ENCODE peak calls at places on chromosome X, in eight cellular contexts. J is lung, O is endodermal cell, L is upper lobe of right lung, A is NB4, C is fibroblast of the aortic adventitia, N is brain microvascular endothelial cell, E is hepatocyte. D is an unnamed sample.

GRCh38 chrX:71859637-71860036 is 51.0 kb upstream of the NHSL2 start:
- DNase-seq in C (peak), L (no peak), N (peak), O (peak), E (peak), A (peak), J (peak), D (no peak)

GRCh38 chrX:123504047-123504446 is 228.8 kb downstream of the THOC2 start:
- DNase-seq in C (no peak), J (no peak), A (no peak), E (no peak), O (no peak), L (no peak), N (no peak), D (no peak)

GRCh38 chrX:24245201-24245600 is 68.7 kb downstream of the SUPT20HL2 start:
- DNase-seq in O (peak), E (peak), J (no peak), L (no peak), A (no peak), N (no peak), C (peak), D (no peak)

GRCh38 chrX:124208675-124209074 is 123.8 kb upstream of the TEX13D start:
- DNase-seq in C (no peak), O (no peak), N (no peak), L (no peak), J (no peak), A (peak), E (no peak), D (no peak)

GRCh38 chrX:137427813-137428212 is 138.1 kb upstream of the ZIC3 start:
- DNase-seq in J (no peak), L (no peak), A (no peak), N (no peak), E (no peak), C (no peak), O (no peak), D (no peak)

GRCh38 chrX:98111684-98112083 is 1228.0 kb downstream of the RPA4 start:
- DNase-seq in A (no peak), O (no peak), C (no peak), N (no peak), J (no peak), E (no peak), L (no peak), D (no peak)

GRCh38 chrX:123764967-123765871 is 32.4 kb upstream of the THOC2 start:
- DNase-seq in C (peak), E (peak), J (peak), L (peak), A (peak), N (peak), O (peak), D (peak)

GRCh38 chrX:108299101-108299591 is 139.1 kb downstream of the COL4A6 start:
- DNase-seq in E (peak), L (no peak), O (no peak), A (no peak), J (no peak), N (peak), C (peak), D (no peak)

GRCh38 chrX:85836868-85837267 is 210.5 kb downstream of the CHM start:
- DNase-seq in C (peak), O (no peak), E (no peak), A (no peak), L (no peak), N (no peak), J (no peak), D (no peak)

GRCh38 chrX:47452112-47452511 is 30.9 kb downstream of the ZNF41 start:
- DNase-seq in C (no peak), N (no peak), J (no peak), E (no peak), A (no peak), O (no peak), L (no peak), D (no peak)

GRCh38 chrX:110402855-110403230 is 44.2 kb downstream of the RTL9 start:
- DNase-seq in L (no peak), C (peak), A (no peak), E (no peak), N (no peak), O (no peak), J (no peak), D (no peak)

GRCh38 chrX:135596495-135596894 is 76.0 kb downstream of the INTS6L start:
- DNase-seq in N (no peak), O (peak), L (peak), E (peak), C (peak), J (no peak), A (peak), D (no peak)

GRCh38 chrX:63250253-63250868 is 100.8 kb downstream of the SPIN4 start:
- DNase-seq in L (no peak), N (peak), E (peak), O (peak), C (peak), J (peak), A (peak), D (no peak)

GRCh38 chrX:40473460-40474204 is 107.1 kb upstream of the ATP6AP2 start:
- DNase-seq in N (no peak), L (no peak), E (no peak), O (no peak), A (peak), C (no peak), J (no peak), D (no peak)

GRCh38 chrX:21490341-21490740 is 116.1 kb downstream of the CNKSR2 start:
- DNase-seq in C (no peak), O (no peak), J (no peak), A (no peak), L (no peak), E (no peak), N (no peak), D (no peak)

GRCh38 chrX:12950851-12951589 is 23.9 kb upstream of the TMSB4X start:
- DNase-seq in N (no peak), C (no peak), O (peak), E (peak), J (no peak), A (peak), L (peak), D (no peak)

GRCh38 chrX:63434665-63435064 is 83.5 kb upstream of the SPIN4 start:
- DNase-seq in N (no peak), L (no peak), A (no peak), C (peak), O (peak), E (peak), J (no peak), D (no peak)

GRCh38 chrX:132669142-132669541 is 180.3 kb upstream of the MBNL3 start:
- DNase-seq in J (no peak), C (no peak), L (no peak), N (no peak), O (no peak), E (no peak), A (no peak), D (no peak)

GRCh38 chrX:120301960-120302359 is 9.3 kb downstream of the TMEM255A start:
- DNase-seq in L (no peak), A (no peak), O (no peak), C (no peak), N (no peak), E (no peak), J (no peak), D (no peak)

GRCh38 chrX:109384569-109385174 is 97.2 kb downstream of the GUCY2F start:
- DNase-seq in C (peak), E (peak), L (no peak), O (no peak), A (peak), N (peak), J (no peak), D (no peak)

GRCh38 chrX:2608638-2609430 is 82.3 kb upstream of the CD99 start:
- DNase-seq in C (peak), L (peak), A (peak), E (peak), O (peak), J (peak), N (peak), D (peak)

GRCh38 chrX:44228621-44229020 is 114.9 kb downstream of the EFHC2 start:
- DNase-seq in J (no peak), C (no peak), E (peak), O (no peak), N (no peak), A (peak), L (no peak), D (no peak)

GRCh38 chrX:15188039-15188438 is 81.8 kb downstream of the ASB9 start:
- DNase-seq in A (no peak), O (peak), J (no peak), C (no peak), N (no peak), L (no peak), E (no peak), D (no peak)

GRCh38 chrX:137568741-137569469 is 3.0 kb downstream of the ZIC3 start:
- DNase-seq in O (peak), N (no peak), C (no peak), A (no peak), J (no peak), L (no peak), E (no peak), D (no peak)

GRCh38 chrX:17355976-17356375 is 19.0 kb upstream of the NHS start:
- DNase-seq in E (no peak), A (no peak), L (no peak), C (no peak), N (no peak), J (no peak), O (no peak), D (no peak)

GRCh38 chrX:115560978-115561604 is at the start of gene PLS3:
- DNase-seq in O (peak), E (peak), C (peak), N (peak), A (no peak), J (peak), L (peak), D (peak)

GRCh38 chrX:107324493-107325310 is 118.3 kb downstream of the DNAAF6 start:
- DNase-seq in L (peak), J (no peak), A (peak), O (peak), E (peak), C (peak), N (peak), D (peak)

GRCh38 chrX:153463556-153463955 is 6.8 kb downstream of the HAUS7 start:
- DNase-seq in N (no peak), E (no peak), O (no peak), C (no peak), J (no peak), A (no peak), L (no peak), D (no peak)

GRCh38 chrX:153462291-153462690 is 8.1 kb downstream of the HAUS7 start:
- DNase-seq in J (no peak), A (no peak), E (no peak), N (no peak), C (no peak), L (no peak), O (no peak), D (no peak)

GRCh38 chrX:153463031-153463430 is 7.3 kb downstream of the HAUS7 start:
- DNase-seq in N (no peak), E (no peak), O (no peak), J (no peak), L (no peak), C (no peak), A (no peak), D (no peak)

GRCh38 chrX:153459976-153460375 is 10.4 kb downstream of the HAUS7 start:
- DNase-seq in J (no peak), O (no peak), L (no peak), A (no peak), C (peak), N (peak), E (no peak), D (no peak)

GRCh38 chrX:153460826-153461225 is 9.6 kb downstream of the HAUS7 start:
- DNase-seq in N (no peak), O (peak), J (no peak), C (peak), A (peak), L (no peak), E (peak), D (no peak)
- TF ChIP-seq CTCF in N (peak), O (peak), J (peak), C (peak), A (peak), L (peak), E (peak), D (peak)

DNA sequence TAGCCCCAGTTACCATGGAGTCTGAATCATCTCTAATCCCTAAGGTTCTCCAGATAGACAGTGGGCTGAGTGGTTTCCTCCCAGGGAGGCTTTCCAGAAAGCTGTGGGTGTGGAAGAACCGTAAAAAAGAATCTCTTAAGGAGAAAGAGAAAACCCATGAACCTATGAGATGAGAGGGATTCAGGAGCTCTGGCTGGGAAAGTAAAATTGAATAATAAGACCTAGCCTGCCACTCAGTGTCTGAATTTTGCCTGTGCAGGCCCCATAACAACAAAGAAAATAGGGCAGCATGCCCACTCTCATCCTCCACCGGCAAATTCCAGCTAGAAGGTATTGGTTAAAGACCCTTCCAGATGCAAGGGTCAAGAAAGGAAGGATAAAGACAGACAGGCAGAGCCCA is 16.9 kb downstream of the AWAT2 start:
- DNase-seq in C (peak), N (no peak), L (no peak), E (no peak), O (no peak), A (no peak), J (no peak), D (no peak)
- TF ChIP-seq CTCF in C (no peak), N (peak), L (no peak), E (no peak), O (no peak), A (no peak), J (no peak), D (no peak)

DNA sequence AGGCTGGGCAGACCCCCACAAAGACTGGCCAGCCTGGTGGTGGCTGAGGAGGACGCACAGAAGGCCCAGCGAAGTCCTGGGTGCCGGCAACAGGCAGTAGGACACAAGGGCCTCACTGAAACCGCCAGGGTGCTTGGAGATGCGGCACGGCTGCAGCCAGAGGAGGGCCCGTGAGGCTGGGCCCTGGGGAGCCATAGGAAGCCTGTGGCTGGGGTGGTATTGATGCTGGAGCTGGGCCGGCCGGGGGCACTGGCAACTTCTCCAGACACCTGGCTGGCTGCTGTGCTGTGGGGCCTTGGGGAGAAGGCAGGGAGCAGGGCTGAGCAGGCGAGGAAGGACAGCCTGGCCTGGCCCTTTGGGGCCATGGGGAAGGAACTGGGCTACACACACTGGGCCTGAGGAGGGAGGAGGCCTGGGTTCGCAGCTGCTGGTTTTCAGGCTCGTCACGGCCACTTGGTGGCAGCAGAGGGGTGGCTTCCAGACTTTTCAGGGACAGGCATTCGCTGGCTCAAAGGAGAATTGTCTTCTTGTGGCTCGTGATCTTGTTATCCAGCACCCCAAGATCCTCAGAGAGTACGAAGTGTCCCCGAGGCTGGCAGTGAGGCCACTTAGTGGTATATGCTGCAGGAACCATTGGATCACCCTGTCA is 37.2 kb downstream of the ATP2B3 start:
- DNase-seq in A (peak), N (peak), C (peak), O (peak), L (peak), J (peak), E (peak), D (no peak)
- TF ChIP-seq CTCF in A (peak), N (peak), C (peak), O (peak), L (peak), J (peak), E (peak), D (peak)

GRCh38 chrX:1536712-1537030 is 314 bp downstream of the P2RY8 start:
- DNase-seq in J (no peak), C (no peak), O (no peak), E (no peak), A (no peak), N (no peak), L (peak), D (no peak)

GRCh38 chrX:1533083-1533482 is 3.9 kb downstream of the P2RY8 start:
- DNase-seq in J (no peak), C (no peak), N (no peak), O (no peak), L (no peak), E (no peak), A (no peak), D (no peak)

GRCh38 chrX:1534321-1535168 is 2.4 kb downstream of the P2RY8 start:
- DNase-seq in N (no peak), L (peak), J (no peak), A (peak), E (no peak), O (peak), C (no peak), D (peak)

GRCh38 chrX:1535241-1536041 is 1.5 kb downstream of the P2RY8 start:
- DNase-seq in N (no peak), E (no peak), L (peak), O (no peak), C (no peak), J (no peak), A (peak), D (peak)

GRCh38 chrX:1537031-1537715 is at the start of gene P2RY8:
- DNase-seq in C (no peak), J (peak), L (peak), A (peak), O (no peak), E (peak), N (peak), D (peak)
- TF ChIP-seq CTCF in C (no peak), J (no peak), L (no peak), A (no peak), O (no peak), E (no peak), N (no peak), D (no peak)

DNA sequence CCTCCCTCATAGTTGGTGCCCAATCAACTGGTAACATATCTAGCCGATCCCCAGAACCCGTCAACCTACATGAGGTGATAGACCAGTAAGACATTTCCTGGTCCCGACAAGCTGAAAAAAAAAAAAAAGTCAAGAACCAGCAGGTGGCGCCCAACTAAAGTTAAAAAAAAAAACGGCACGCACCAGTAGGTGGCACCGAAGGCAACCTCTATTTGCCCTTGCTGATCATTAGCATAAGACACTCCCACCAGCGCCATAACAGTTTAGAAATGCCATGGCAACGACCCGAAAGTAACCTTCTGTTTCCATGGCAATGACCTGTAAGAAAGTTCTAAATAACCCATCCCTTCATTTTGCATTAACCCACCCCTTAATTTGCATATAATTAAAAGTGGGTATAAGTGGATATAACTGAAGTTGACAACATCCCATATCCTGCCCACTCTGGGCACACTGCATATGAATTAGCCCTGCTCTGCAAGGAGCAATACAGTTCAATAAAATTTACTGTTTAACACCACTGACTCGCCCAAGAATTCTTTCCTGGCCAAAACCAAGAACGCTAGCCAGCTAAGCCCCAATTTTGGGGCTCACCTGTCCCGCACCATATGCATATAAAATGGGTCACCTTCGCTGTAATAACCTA is 83.9 kb upstream of the SPANXB1 start:
- DNase-seq in N (peak), J (peak), E (peak), C (peak), A (peak), O (peak), L (no peak), D (no peak)
- TF ChIP-seq CTCF in N (peak), J (peak), E (peak), C (peak), A (peak), O (peak), L (peak), D (peak)

GRCh38 chrX:145213504-145213903 is 33.8 kb upstream of the SPANXN1 start:
- DNase-seq in C (no peak), N (peak), E (peak), J (no peak), L (no peak), O (peak), A (peak), D (no peak)
- TF ChIP-seq CTCF in C (peak), N (peak), E (peak), J (no peak), L (peak), O (peak), A (peak), D (peak)

GRCh38 chrX:49043220-49043986 is at the start of gene TFE3:
- DNase-seq in J (peak), C (peak), L (peak), A (peak), N (peak), E (peak), O (peak), D (peak)
- TF ChIP-seq CTCF in J (peak), C (peak), L (peak), A (peak), N (peak), E (peak), O (peak), D (peak)

DNA sequence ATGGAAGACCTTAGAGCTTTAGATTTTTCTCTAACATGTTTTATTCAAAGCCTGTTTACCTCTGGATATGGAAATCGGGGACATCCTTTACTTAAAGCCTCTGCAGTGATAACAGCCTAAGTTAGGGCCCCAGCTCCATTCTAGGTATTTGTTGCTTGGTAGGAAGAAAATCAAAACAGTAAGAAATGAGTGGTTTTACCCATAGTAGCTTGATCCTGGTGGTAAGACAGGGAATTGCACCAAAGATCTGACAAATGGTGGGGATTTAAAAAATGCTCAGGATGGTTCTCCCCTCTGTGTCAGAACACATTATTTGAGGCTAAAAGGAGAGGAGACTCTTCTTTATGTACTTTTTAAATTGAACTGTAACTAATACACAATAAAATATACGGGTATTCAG is 52.4 kb downstream of the AFF2 start:
- DNase-seq in C (no peak), O (no peak), N (no peak), L (no peak), E (no peak), J (no peak), A (peak), D (no peak)
- TF ChIP-seq CTCF in C (peak), O (peak), N (peak), L (peak), E (no peak), J (no peak), A (no peak), D (peak)